ENCODE peak calls at places on chromosomes 11 and 22, in ten cellular contexts. One of them, this sample, is unnamed.

GRCh38 chr11:44989831-44990566 is 39.3 kb upstream of the TP53I11 start:
- DNase-seq in left ventricle myocardium inferior: peak; percentile 86
- DNase-seq in uterus: no peak
- DNase-seq in heart right ventricle: peak; percentile 84
- DNase-seq in HCT116: no peak
- DNase-seq in OCI-LY7: no peak
- DNase-seq in bronchial epithelial cell: peak; percentile 66
- DNase-seq in tibial artery: no peak
- DNase-seq in kidney: no peak
- DNase-seq in AG04450: no peak
- DNase-seq in this sample: no peak

GRCh38 chr11:3824714-3825472 is 15.9 kb downstream of the RHOG start:
- DNase-seq in HCT116: no peak
- DNase-seq in uterus: peak; percentile 42
- DNase-seq in tibial artery: peak; percentile 52
- DNase-seq in AG04450: no peak
- DNase-seq in heart right ventricle: peak; percentile 66
- DNase-seq in bronchial epithelial cell: peak; percentile 46
- DNase-seq in left ventricle myocardium inferior: peak; percentile 58
- DNase-seq in OCI-LY7: peak; percentile 74
- DNase-seq in kidney: no peak
- DNase-seq in this sample: no peak

GRCh38 chr22:20494978-20495860 is at the start of gene KLHL22:
- DNase-seq in AG04450: no peak
- DNase-seq in kidney: peak; percentile 86
- DNase-seq in HCT116: no peak
- DNase-seq in OCI-LY7: peak; percentile 35
- DNase-seq in heart right ventricle: peak; percentile 42
- DNase-seq in bronchial epithelial cell: no peak
- DNase-seq in tibial artery: peak; percentile 32
- DNase-seq in uterus: peak; percentile 34
- DNase-seq in left ventricle myocardium inferior: no peak
- DNase-seq in this sample: no peak

GRCh38 chr11:131136476-131136875 is 220.2 kb upstream of the SNX19 start:
- DNase-seq in AG04450: peak; percentile 18
- DNase-seq in uterus: no peak
- DNase-seq in tibial artery: no peak
- DNase-seq in HCT116: no peak
- DNase-seq in heart right ventricle: no peak
- DNase-seq in OCI-LY7: no peak
- DNase-seq in kidney: no peak
- DNase-seq in bronchial epithelial cell: peak; percentile 49
- DNase-seq in left ventricle myocardium inferior: no peak
- DNase-seq in this sample: no peak

GRCh38 chr22:37242395-37242918 is 1.6 kb downstream of the RAC2 start:
- DNase-seq in OCI-LY7: peak; percentile 89
- DNase-seq in uterus: peak; percentile 32
- DNase-seq in AG04450: no peak
- DNase-seq in kidney: peak; percentile 87
- DNase-seq in HCT116: no peak
- DNase-seq in left ventricle myocardium inferior: peak; percentile 55
- DNase-seq in bronchial epithelial cell: peak; percentile 67
- DNase-seq in heart right ventricle: peak; percentile 43
- DNase-seq in tibial artery: peak; percentile 54
- DNase-seq in this sample: no peak

GRCh38 chr11:106091480-106092123 is 14.1 kb downstream of the AASDHPPT start:
- DNase-seq in uterus: no peak
- DNase-seq in kidney: no peak
- DNase-seq in heart right ventricle: no peak
- DNase-seq in bronchial epithelial cell: peak; percentile 90
- DNase-seq in AG04450: peak; percentile 41
- DNase-seq in tibial artery: no peak
- DNase-seq in HCT116: no peak
- DNase-seq in OCI-LY7: no peak
- DNase-seq in left ventricle myocardium inferior: no peak
- DNase-seq in this sample: peak; percentile 57

GRCh38 chr11:56513280-56513679 is 22.1 kb upstream of the OR5M8 start:
- DNase-seq in kidney: no peak
- DNase-seq in AG04450: no peak
- DNase-seq in OCI-LY7: no peak
- DNase-seq in bronchial epithelial cell: no peak
- DNase-seq in left ventricle myocardium inferior: no peak
- DNase-seq in HCT116: no peak
- DNase-seq in tibial artery: no peak
- DNase-seq in heart right ventricle: no peak
- DNase-seq in uterus: no peak
- DNase-seq in this sample: no peak

GRCh38 chr22:35921777-35922176 is 106.8 kb downstream of the RBFOX2 start:
- DNase-seq in uterus: peak; percentile 81
- DNase-seq in AG04450: peak; percentile 48
- DNase-seq in tibial artery: peak; percentile 77
- DNase-seq in left ventricle myocardium inferior: no peak
- DNase-seq in OCI-LY7: peak; percentile 86
- DNase-seq in bronchial epithelial cell: peak; percentile 88
- DNase-seq in kidney: no peak
- DNase-seq in HCT116: peak; percentile 76
- DNase-seq in heart right ventricle: no peak
- DNase-seq in this sample: peak; percentile 72

GRCh38 chr22:43424865-43425630 is 13.2 kb downstream of the MPPED1 start:
- DNase-seq in kidney: peak; percentile 72
- DNase-seq in HCT116: no peak
- DNase-seq in tibial artery: no peak
- DNase-seq in left ventricle myocardium inferior: no peak
- DNase-seq in uterus: no peak
- DNase-seq in AG04450: no peak
- DNase-seq in heart right ventricle: no peak
- DNase-seq in OCI-LY7: no peak
- DNase-seq in bronchial epithelial cell: no peak
- DNase-seq in this sample: no peak

GRCh38 chr11:19578871-19579270 is 133.8 kb upstream of the NAV2 start:
- DNase-seq in HCT116: no peak
- DNase-seq in tibial artery: no peak
- DNase-seq in AG04450: no peak
- DNase-seq in uterus: no peak
- DNase-seq in left ventricle myocardium inferior: no peak
- DNase-seq in OCI-LY7: no peak
- DNase-seq in heart right ventricle: no peak
- DNase-seq in kidney: no peak
- DNase-seq in bronchial epithelial cell: no peak
- DNase-seq in this sample: no peak

GRCh38 chr11:119592642-119593041 is 136.4 kb downstream of the NECTIN1 start:
- DNase-seq in heart right ventricle: no peak
- DNase-seq in tibial artery: peak; percentile 53
- DNase-seq in left ventricle myocardium inferior: no peak
- DNase-seq in HCT116: no peak
- DNase-seq in bronchial epithelial cell: no peak
- DNase-seq in uterus: no peak
- DNase-seq in OCI-LY7: no peak
- DNase-seq in kidney: no peak
- DNase-seq in AG04450: no peak
- DNase-seq in this sample: no peak

GRCh38 chr11:38791346-38791961 is 2193.4 kb upstream of the RAG2 start:
- DNase-seq in left ventricle myocardium inferior: no peak
- DNase-seq in HCT116: peak; percentile 8
- DNase-seq in uterus: no peak
- DNase-seq in OCI-LY7: peak; percentile 65
- DNase-seq in heart right ventricle: no peak
- DNase-seq in bronchial epithelial cell: peak; percentile 60
- DNase-seq in AG04450: peak; percentile 36
- DNase-seq in kidney: no peak
- DNase-seq in tibial artery: no peak
- DNase-seq in this sample: peak; percentile 62

GRCh38 chr22:27122561-27122960 is 465.2 kb downstream of the MIAT start:
- DNase-seq in OCI-LY7: no peak
- DNase-seq in uterus: no peak
- DNase-seq in kidney: no peak
- DNase-seq in AG04450: no peak
- DNase-seq in tibial artery: no peak
- DNase-seq in heart right ventricle: no peak
- DNase-seq in left ventricle myocardium inferior: no peak
- DNase-seq in HCT116: no peak
- DNase-seq in bronchial epithelial cell: no peak
- DNase-seq in this sample: no peak

GRCh38 chr11:33471541-33471940 is 214.4 kb downstream of the HIPK3 start:
- DNase-seq in bronchial epithelial cell: no peak
- DNase-seq in HCT116: no peak
- DNase-seq in AG04450: no peak
- DNase-seq in uterus: no peak
- DNase-seq in heart right ventricle: no peak
- DNase-seq in kidney: no peak
- DNase-seq in tibial artery: no peak
- DNase-seq in OCI-LY7: no peak
- DNase-seq in left ventricle myocardium inferior: no peak
- DNase-seq in this sample: no peak

GRCh38 chr11:118015385-118015841 is 29.2 kb downstream of the IL10RA start:
- DNase-seq in kidney: no peak
- DNase-seq in heart right ventricle: no peak
- DNase-seq in left ventricle myocardium inferior: no peak
- DNase-seq in tibial artery: no peak
- DNase-seq in OCI-LY7: no peak
- DNase-seq in bronchial epithelial cell: no peak
- DNase-seq in uterus: no peak
- DNase-seq in AG04450: no peak
- DNase-seq in HCT116: no peak
- DNase-seq in this sample: no peak

GRCh38 chr11:13638436-13638835 is 30.0 kb upstream of the FAR1 start:
- DNase-seq in bronchial epithelial cell: no peak
- DNase-seq in heart right ventricle: no peak
- DNase-seq in left ventricle myocardium inferior: no peak
- DNase-seq in HCT116: no peak
- DNase-seq in uterus: no peak
- DNase-seq in kidney: no peak
- DNase-seq in AG04450: no peak
- DNase-seq in OCI-LY7: no peak
- DNase-seq in tibial artery: no peak
- DNase-seq in this sample: no peak

GRCh38 chr11:127994736-127995135 is 592.6 kb downstream of the ETS1 start:
- DNase-seq in kidney: no peak
- DNase-seq in bronchial epithelial cell: peak; percentile 15
- DNase-seq in heart right ventricle: no peak
- DNase-seq in left ventricle myocardium inferior: no peak
- DNase-seq in tibial artery: no peak
- DNase-seq in uterus: no peak
- DNase-seq in AG04450: peak; percentile 15
- DNase-seq in OCI-LY7: no peak
- DNase-seq in HCT116: no peak
- DNase-seq in this sample: peak; percentile 23

GRCh38 chr11:57493507-57494503 is 21.7 kb downstream of the SLC43A1 start:
- DNase-seq in OCI-LY7: peak; percentile 91
- DNase-seq in kidney: peak; percentile 85
- DNase-seq in heart right ventricle: peak; percentile 64
- DNase-seq in AG04450: no peak
- DNase-seq in left ventricle myocardium inferior: peak; percentile 44
- DNase-seq in tibial artery: no peak
- DNase-seq in bronchial epithelial cell: peak; percentile 50
- DNase-seq in uterus: peak; percentile 61
- DNase-seq in HCT116: peak; percentile 73
- DNase-seq in this sample: no peak

GRCh38 chr22:42062506-42063190 is 8.0 kb downstream of the NAGA start:
- DNase-seq in kidney: peak; percentile 19
- DNase-seq in tibial artery: no peak
- DNase-seq in left ventricle myocardium inferior: no peak
- DNase-seq in AG04450: no peak
- DNase-seq in HCT116: no peak
- DNase-seq in OCI-LY7: no peak
- DNase-seq in heart right ventricle: no peak
- DNase-seq in uterus: no peak
- DNase-seq in bronchial epithelial cell: no peak
- DNase-seq in this sample: no peak

GRCh38 chr22:17867160-17867785 is 93.0 kb upstream of the BID start:
- DNase-seq in heart right ventricle: peak; percentile 76
- DNase-seq in AG04450: no peak
- DNase-seq in bronchial epithelial cell: no peak
- DNase-seq in left ventricle myocardium inferior: peak; percentile 79
- DNase-seq in HCT116: no peak
- DNase-seq in tibial artery: peak; percentile 55
- DNase-seq in uterus: peak; percentile 66
- DNase-seq in kidney: peak; percentile 87
- DNase-seq in OCI-LY7: no peak
- DNase-seq in this sample: no peak

GRCh38 chr22:32265882-32266767 is 11.0 kb upstream of the SLC5A4 start:
- DNase-seq in OCI-LY7: peak; percentile 60
- DNase-seq in HCT116: peak; percentile 44
- DNase-seq in tibial artery: peak; percentile 66
- DNase-seq in heart right ventricle: peak; percentile 25
- DNase-seq in left ventricle myocardium inferior: peak; percentile 53
- DNase-seq in bronchial epithelial cell: peak; percentile 43
- DNase-seq in kidney: no peak
- DNase-seq in AG04450: peak; percentile 13
- DNase-seq in uterus: peak; percentile 49
- DNase-seq in this sample: peak; percentile 68
- TF ChIP-seq CTCF in OCI-LY7: peak; percentile 97
- TF ChIP-seq CTCF in HCT116: peak; percentile 84
- TF ChIP-seq CTCF in tibial artery: peak; percentile 74
- TF ChIP-seq CTCF in heart right ventricle: peak; percentile 67
- TF ChIP-seq CTCF in left ventricle myocardium inferior: peak; percentile 91
- TF ChIP-seq CTCF in bronchial epithelial cell: peak; percentile 85
- TF ChIP-seq CTCF in kidney: peak; percentile 73
- TF ChIP-seq CTCF in AG04450: peak; percentile 89
- TF ChIP-seq CTCF in uterus: peak; percentile 51
- TF ChIP-seq CTCF in this sample: peak; percentile 92

DNA sequence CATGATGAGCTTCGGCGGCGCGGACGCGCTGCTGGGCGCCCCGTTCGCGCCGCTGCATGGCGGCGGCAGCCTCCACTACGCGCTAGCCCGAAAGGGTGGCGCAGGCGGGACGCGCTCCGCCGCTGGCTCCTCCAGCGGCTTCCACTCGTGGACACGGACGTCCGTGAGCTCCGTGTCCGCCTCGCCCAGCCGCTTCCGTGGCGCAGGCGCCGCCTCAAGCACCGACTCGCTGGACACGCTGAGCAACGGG is 169 bp downstream of the NEFH start:
- DNase-seq in kidney: no peak
- DNase-seq in bronchial epithelial cell: no peak
- DNase-seq in OCI-LY7: no peak
- DNase-seq in heart right ventricle: no peak
- DNase-seq in left ventricle myocardium inferior: no peak
- DNase-seq in uterus: no peak
- DNase-seq in HCT116: no peak
- DNase-seq in tibial artery: no peak
- DNase-seq in AG04450: no peak
- DNase-seq in this sample: no peak
- H3K4me3 ChIP-seq in kidney: peak overlapping the region; percentile 5
- H3K4me3 ChIP-seq in bronchial epithelial cell: no peak overlapping the region
- H3K4me3 ChIP-seq in OCI-LY7: no peak overlapping the region
- H3K4me3 ChIP-seq in heart right ventricle: peak overlapping the region; percentile 8
- H3K4me3 ChIP-seq in left ventricle myocardium inferior: peak overlapping the region; percentile 48
- H3K4me3 ChIP-seq in uterus: no peak overlapping the region
- H3K4me3 ChIP-seq in HCT116: no peak overlapping the region
- H3K4me3 ChIP-seq in tibial artery: no peak overlapping the region
- H3K4me3 ChIP-seq in AG04450: peak overlapping the region; percentile 29
- H3K4me3 ChIP-seq in this sample: peak overlapping the region; percentile 10

GRCh38 chr11:72647882-72648281 is 26.3 kb downstream of the PDE2A start:
- DNase-seq in uterus: no peak
- DNase-seq in HCT116: no peak
- DNase-seq in OCI-LY7: no peak
- DNase-seq in tibial artery: no peak
- DNase-seq in heart right ventricle: no peak
- DNase-seq in kidney: no peak
- DNase-seq in bronchial epithelial cell: no peak
- DNase-seq in left ventricle myocardium inferior: no peak
- DNase-seq in AG04450: no peak
- DNase-seq in this sample: no peak
- TF ChIP-seq CTCF in uterus: no peak
- TF ChIP-seq CTCF in HCT116: no peak
- TF ChIP-seq CTCF in OCI-LY7: no peak
- TF ChIP-seq CTCF in tibial artery: no peak
- TF ChIP-seq CTCF in heart right ventricle: no peak
- TF ChIP-seq CTCF in kidney: no peak
- TF ChIP-seq CTCF in bronchial epithelial cell: no peak
- TF ChIP-seq CTCF in left ventricle myocardium inferior: no peak
- TF ChIP-seq CTCF in AG04450: no peak
- TF ChIP-seq CTCF in this sample: no peak

GRCh38 chr11:34860518-34860917 is 55.7 kb downstream of the APIP start:
- DNase-seq in kidney: no peak
- DNase-seq in uterus: no peak
- DNase-seq in HCT116: no peak
- DNase-seq in OCI-LY7: no peak
- DNase-seq in left ventricle myocardium inferior: no peak
- DNase-seq in bronchial epithelial cell: no peak
- DNase-seq in heart right ventricle: no peak
- DNase-seq in tibial artery: no peak
- DNase-seq in AG04450: no peak
- DNase-seq in this sample: no peak
- H3K4me3 ChIP-seq in kidney: no peak overlapping the region
- H3K4me3 ChIP-seq in uterus: no peak overlapping the region
- H3K4me3 ChIP-seq in HCT116: no peak overlapping the region
- H3K4me3 ChIP-seq in OCI-LY7: no peak overlapping the region
- H3K4me3 ChIP-seq in left ventricle myocardium inferior: no peak overlapping the region
- H3K4me3 ChIP-seq in bronchial epithelial cell: no peak overlapping the region
- H3K4me3 ChIP-seq in heart right ventricle: no peak overlapping the region
- H3K4me3 ChIP-seq in tibial artery: no peak overlapping the region
- H3K4me3 ChIP-seq in AG04450: no peak overlapping the region
- H3K4me3 ChIP-seq in this sample: no peak overlapping the region